ENCODE peak calls at places on chromosomes 12 and 14, in nine cellular contexts. One of them, this sample, is unnamed.

GRCh38 chr12:132373967-132374820 is 44.8 kb upstream of the GALNT9 start:
- DNase-seq in endodermal cell: no peak
- DNase-seq in HepG2: no peak
- DNase-seq in PC-3: no peak
- DNase-seq in tibial artery: no peak
- DNase-seq in IMR-90: no peak
- DNase-seq in left ventricle myocardium inferior: peak; percentile 9
- DNase-seq in tibial nerve: no peak
- DNase-seq in SK-N-SH: no peak
- DNase-seq in this sample: no peak

GRCh38 chr12:15830538-15830937 is 41.4 kb upstream of the EPS8 start:
- DNase-seq in endodermal cell: no peak
- DNase-seq in HepG2: no peak
- DNase-seq in PC-3: no peak
- DNase-seq in tibial artery: no peak
- DNase-seq in IMR-90: peak; percentile 82
- DNase-seq in left ventricle myocardium inferior: no peak
- DNase-seq in tibial nerve: no peak
- DNase-seq in SK-N-SH: no peak
- DNase-seq in this sample: no peak

GRCh38 chr14:100638211-100638855 is 51.1 kb upstream of the BEGAIN start:
- DNase-seq in endodermal cell: no peak
- DNase-seq in HepG2: no peak
- DNase-seq in PC-3: no peak
- DNase-seq in tibial artery: no peak
- DNase-seq in IMR-90: no peak
- DNase-seq in left ventricle myocardium inferior: no peak
- DNase-seq in tibial nerve: no peak
- DNase-seq in SK-N-SH: no peak
- DNase-seq in this sample: no peak

GRCh38 chr12:52245962-52246577 is 13.0 kb downstream of the KRT7 start:
- DNase-seq in endodermal cell: no peak
- DNase-seq in HepG2: no peak
- DNase-seq in PC-3: peak; percentile 26
- DNase-seq in tibial artery: no peak
- DNase-seq in IMR-90: no peak
- DNase-seq in left ventricle myocardium inferior: no peak
- DNase-seq in tibial nerve: no peak
- DNase-seq in SK-N-SH: no peak
- DNase-seq in this sample: no peak

GRCh38 chr12:50635356-50635755 is 128.5 kb upstream of the ATF1 start:
- DNase-seq in endodermal cell: no peak
- DNase-seq in HepG2: no peak
- DNase-seq in PC-3: no peak
- DNase-seq in tibial artery: no peak
- DNase-seq in IMR-90: no peak
- DNase-seq in left ventricle myocardium inferior: peak; percentile 42
- DNase-seq in tibial nerve: no peak
- DNase-seq in SK-N-SH: no peak
- DNase-seq in this sample: no peak

GRCh38 chr12:54262403-54262925 is 17.5 kb downstream of the CBX5 start:
- DNase-seq in endodermal cell: no peak
- DNase-seq in HepG2: no peak
- DNase-seq in PC-3: no peak
- DNase-seq in tibial artery: no peak
- DNase-seq in IMR-90: peak; percentile 61
- DNase-seq in left ventricle myocardium inferior: no peak
- DNase-seq in tibial nerve: no peak
- DNase-seq in SK-N-SH: no peak
- DNase-seq in this sample: no peak

GRCh38 chr12:95204141-95204866 is 13.0 kb downstream of the FGD6 start:
- DNase-seq in endodermal cell: peak; percentile 90
- DNase-seq in HepG2: no peak
- DNase-seq in PC-3: peak; percentile 97
- DNase-seq in tibial artery: no peak
- DNase-seq in IMR-90: peak; percentile 95
- DNase-seq in left ventricle myocardium inferior: no peak
- DNase-seq in tibial nerve: peak; percentile 38
- DNase-seq in SK-N-SH: no peak
- DNase-seq in this sample: peak; percentile 100

GRCh38 chr12:30996752-30997151 is 70.2 kb downstream of the TSPAN11 start:
- DNase-seq in endodermal cell: no peak
- DNase-seq in HepG2: no peak
- DNase-seq in PC-3: no peak
- DNase-seq in tibial artery: no peak
- DNase-seq in IMR-90: no peak
- DNase-seq in left ventricle myocardium inferior: no peak
- DNase-seq in tibial nerve: no peak
- DNase-seq in SK-N-SH: no peak
- DNase-seq in this sample: no peak

GRCh38 chr14:77100961-77101360 is 2.9 kb downstream of the CIPC start:
- DNase-seq in endodermal cell: no peak
- DNase-seq in HepG2: no peak
- DNase-seq in PC-3: no peak
- DNase-seq in tibial artery: no peak
- DNase-seq in IMR-90: peak; percentile 27
- DNase-seq in left ventricle myocardium inferior: no peak
- DNase-seq in tibial nerve: no peak
- DNase-seq in SK-N-SH: no peak
- DNase-seq in this sample: no peak

GRCh38 chr12:4288296-4289019 is 14.9 kb downstream of the CCND2 start:
- DNase-seq in endodermal cell: peak; percentile 48
- DNase-seq in HepG2: no peak
- DNase-seq in PC-3: no peak
- DNase-seq in tibial artery: no peak
- DNase-seq in IMR-90: no peak
- DNase-seq in left ventricle myocardium inferior: no peak
- DNase-seq in tibial nerve: no peak
- DNase-seq in SK-N-SH: no peak
- DNase-seq in this sample: no peak

GRCh38 chr12:98814254-98814653 is 169.2 kb downstream of the APAF1 start:
- DNase-seq in endodermal cell: no peak
- DNase-seq in HepG2: no peak
- DNase-seq in PC-3: peak; percentile 53
- DNase-seq in tibial artery: no peak
- DNase-seq in IMR-90: no peak
- DNase-seq in left ventricle myocardium inferior: no peak
- DNase-seq in tibial nerve: no peak
- DNase-seq in SK-N-SH: no peak
- DNase-seq in this sample: no peak

GRCh38 chr12:109461846-109462766 is 15.0 kb downstream of the KCTD10 start:
- DNase-seq in endodermal cell: peak; percentile 64
- DNase-seq in HepG2: peak; percentile 43
- DNase-seq in PC-3: peak; percentile 94
- DNase-seq in tibial artery: peak; percentile 93
- DNase-seq in IMR-90: peak; percentile 95
- DNase-seq in left ventricle myocardium inferior: peak; percentile 90
- DNase-seq in tibial nerve: peak; percentile 89
- DNase-seq in SK-N-SH: peak; percentile 78
- DNase-seq in this sample: peak; percentile 55

DNA sequence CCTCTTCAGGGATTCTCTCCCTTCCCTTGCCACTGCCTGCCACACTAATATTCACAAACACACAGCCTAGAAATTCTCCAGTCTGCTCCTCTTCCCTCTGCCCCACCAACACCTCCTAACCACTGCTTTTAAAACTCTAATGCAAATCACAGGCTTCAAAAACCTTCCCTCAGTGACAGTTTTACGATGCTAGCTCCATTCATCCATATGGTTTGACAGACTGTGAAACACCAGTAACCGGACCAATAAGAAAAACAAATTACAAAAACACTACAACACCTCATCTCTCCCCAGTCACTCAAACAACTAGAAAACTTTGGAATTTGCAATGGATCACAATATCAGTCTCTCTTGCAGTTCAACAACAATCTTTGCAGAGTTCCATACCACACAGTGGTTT is 5.7 kb downstream of the DPF3 start:
- DNase-seq in endodermal cell: no peak
- DNase-seq in HepG2: no peak
- DNase-seq in PC-3: no peak
- DNase-seq in tibial artery: no peak
- DNase-seq in IMR-90: no peak
- DNase-seq in left ventricle myocardium inferior: no peak
- DNase-seq in tibial nerve: no peak
- DNase-seq in SK-N-SH: no peak
- DNase-seq in this sample: no peak
- H3K4me1 ChIP-seq in endodermal cell: no peaks in the 10 kb centered on the region
- H3K4me1 ChIP-seq in HepG2: peaks cover 14% of the 10 kb centered on the region
- H3K4me1 ChIP-seq in PC-3: peaks cover 32% of the 10 kb centered on the region
- H3K4me1 ChIP-seq in tibial artery: peaks cover 6% of the 10 kb centered on the region
- H3K4me1 ChIP-seq in IMR-90: peaks cover 22% of the 10 kb centered on the region
- H3K4me1 ChIP-seq in left ventricle myocardium inferior: peaks cover 68% of the 10 kb centered on the region
- H3K4me1 ChIP-seq in tibial nerve: peaks cover 10% of the 10 kb centered on the region
- H3K4me1 ChIP-seq in SK-N-SH: peaks cover 17% of the 10 kb centered on the region
- H3K4me1 ChIP-seq in this sample: no peaks in the 10 kb centered on the region

DNA sequence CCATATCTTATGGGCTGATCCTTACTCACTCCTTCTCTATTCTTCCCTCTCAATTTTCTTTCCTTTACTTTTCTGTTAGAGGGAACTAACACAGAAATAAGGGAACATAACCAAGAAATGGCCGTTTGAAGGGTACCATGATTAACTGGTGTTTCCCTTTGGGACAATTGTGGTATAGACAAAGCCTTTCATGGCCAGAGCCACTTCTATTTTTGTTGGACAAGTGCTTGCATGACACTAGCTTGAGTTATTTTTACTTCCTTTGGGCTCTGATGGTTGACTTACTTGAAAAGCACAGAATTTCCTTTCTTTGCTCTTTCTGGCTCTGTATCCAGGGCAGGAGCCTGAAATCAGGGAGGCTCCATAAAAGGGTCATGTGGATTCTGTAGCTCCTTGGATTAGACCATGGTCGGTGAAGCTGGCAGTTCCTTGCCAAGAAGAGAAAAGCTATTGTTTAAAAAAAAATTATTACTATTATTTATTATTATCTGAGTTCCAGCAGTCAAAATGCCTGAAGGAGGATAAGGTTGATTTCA is 130.6 kb downstream of the KTN1 start:
- DNase-seq in endodermal cell: no peak
- DNase-seq in HepG2: no peak
- DNase-seq in PC-3: no peak
- DNase-seq in tibial artery: no peak
- DNase-seq in IMR-90: no peak
- DNase-seq in left ventricle myocardium inferior: no peak
- DNase-seq in tibial nerve: no peak
- DNase-seq in SK-N-SH: no peak
- DNase-seq in this sample: no peak
- TF ChIP-seq CTCF in endodermal cell: no peak
- TF ChIP-seq CTCF in HepG2: no peak
- TF ChIP-seq CTCF in PC-3: no peak
- TF ChIP-seq CTCF in tibial artery: no peak
- TF ChIP-seq CTCF in IMR-90: no peak
- TF ChIP-seq CTCF in left ventricle myocardium inferior: no peak
- TF ChIP-seq CTCF in tibial nerve: no peak
- TF ChIP-seq CTCF in SK-N-SH: no peak
- TF ChIP-seq CTCF in this sample: no peak

GRCh38 chr14:102215071-102215470 is 75.4 kb downstream of the WDR20 start:
- DNase-seq in endodermal cell: no peak
- DNase-seq in HepG2: no peak
- DNase-seq in PC-3: peak; percentile 82
- DNase-seq in tibial artery: no peak
- DNase-seq in IMR-90: peak; percentile 84
- DNase-seq in left ventricle myocardium inferior: no peak
- DNase-seq in tibial nerve: peak; percentile 20
- DNase-seq in SK-N-SH: no peak
- DNase-seq in this sample: no peak

GRCh38 chr14:102217399-102217798 is 77.7 kb downstream of the WDR20 start:
- DNase-seq in endodermal cell: no peak
- DNase-seq in HepG2: no peak
- DNase-seq in PC-3: no peak
- DNase-seq in tibial artery: no peak
- DNase-seq in IMR-90: no peak
- DNase-seq in left ventricle myocardium inferior: no peak
- DNase-seq in tibial nerve: no peak
- DNase-seq in SK-N-SH: no peak
- DNase-seq in this sample: no peak

GRCh38 chr14:102213470-102213869 is 73.8 kb downstream of the WDR20 start:
- DNase-seq in endodermal cell: no peak
- DNase-seq in HepG2: no peak
- DNase-seq in PC-3: no peak
- DNase-seq in tibial artery: peak; percentile 25
- DNase-seq in IMR-90: no peak
- DNase-seq in left ventricle myocardium inferior: no peak
- DNase-seq in tibial nerve: no peak
- DNase-seq in SK-N-SH: no peak
- DNase-seq in this sample: no peak

GRCh38 chr14:102213984-102214658 is 74.4 kb downstream of the WDR20 start:
- DNase-seq in endodermal cell: peak; percentile 41
- DNase-seq in HepG2: no peak
- DNase-seq in PC-3: peak; percentile 38
- DNase-seq in tibial artery: peak; percentile 52
- DNase-seq in IMR-90: no peak
- DNase-seq in left ventricle myocardium inferior: no peak
- DNase-seq in tibial nerve: no peak
- DNase-seq in SK-N-SH: no peak
- DNase-seq in this sample: no peak

GRCh38 chr14:102215522-102216250 is 76.0 kb downstream of the WDR20 start:
- DNase-seq in endodermal cell: no peak
- DNase-seq in HepG2: no peak
- DNase-seq in PC-3: peak; percentile 61
- DNase-seq in tibial artery: no peak
- DNase-seq in IMR-90: peak; percentile 31
- DNase-seq in left ventricle myocardium inferior: peak; percentile 51
- DNase-seq in tibial nerve: no peak
- DNase-seq in SK-N-SH: no peak
- DNase-seq in this sample: no peak
- H3K27ac ChIP-seq in endodermal cell: peak overlapping the region; percentile 88
- H3K27ac ChIP-seq in HepG2: no peak overlapping the region
- H3K27ac ChIP-seq in PC-3: peak overlapping the region; percentile 78
- H3K27ac ChIP-seq in tibial artery: no peak overlapping the region
- H3K27ac ChIP-seq in IMR-90: no peak overlapping the region
- H3K27ac ChIP-seq in left ventricle myocardium inferior: peak overlapping the region; percentile 82
- H3K27ac ChIP-seq in tibial nerve: peak overlapping the region; percentile 36
- H3K27ac ChIP-seq in SK-N-SH: no peak overlapping the region
- H3K27ac ChIP-seq in this sample: no peak overlapping the region

GRCh38 chr14:54781936-54782802 is 120.5 kb downstream of the GCH1 start:
- DNase-seq in endodermal cell: no peak
- DNase-seq in HepG2: no peak
- DNase-seq in PC-3: no peak
- DNase-seq in tibial artery: no peak
- DNase-seq in IMR-90: no peak
- DNase-seq in left ventricle myocardium inferior: no peak
- DNase-seq in tibial nerve: no peak
- DNase-seq in SK-N-SH: no peak
- DNase-seq in this sample: no peak

GRCh38 chr14:54782803-54783659 is 119.6 kb downstream of the GCH1 start:
- DNase-seq in endodermal cell: peak; percentile 85
- DNase-seq in HepG2: peak; percentile 11
- DNase-seq in PC-3: no peak
- DNase-seq in tibial artery: no peak
- DNase-seq in IMR-90: no peak
- DNase-seq in left ventricle myocardium inferior: no peak
- DNase-seq in tibial nerve: no peak
- DNase-seq in SK-N-SH: no peak
- DNase-seq in this sample: no peak

GRCh38 chr14:54778618-54779017 is 124.0 kb downstream of the GCH1 start:
- DNase-seq in endodermal cell: no peak
- DNase-seq in HepG2: no peak
- DNase-seq in PC-3: no peak
- DNase-seq in tibial artery: no peak
- DNase-seq in IMR-90: no peak
- DNase-seq in left ventricle myocardium inferior: peak; percentile 48
- DNase-seq in tibial nerve: no peak
- DNase-seq in SK-N-SH: no peak
- DNase-seq in this sample: no peak

GRCh38 chr14:54783660-54784015 is 119.0 kb downstream of the GCH1 start:
- DNase-seq in endodermal cell: no peak
- DNase-seq in HepG2: no peak
- DNase-seq in PC-3: no peak
- DNase-seq in tibial artery: peak; percentile 45
- DNase-seq in IMR-90: no peak
- DNase-seq in left ventricle myocardium inferior: no peak
- DNase-seq in tibial nerve: no peak
- DNase-seq in SK-N-SH: no peak
- DNase-seq in this sample: no peak

GRCh38 chr14:54781080-54781479 is 121.5 kb downstream of the GCH1 start:
- DNase-seq in endodermal cell: no peak
- DNase-seq in HepG2: no peak
- DNase-seq in PC-3: no peak
- DNase-seq in tibial artery: no peak
- DNase-seq in IMR-90: no peak
- DNase-seq in left ventricle myocardium inferior: no peak
- DNase-seq in tibial nerve: no peak
- DNase-seq in SK-N-SH: no peak
- DNase-seq in this sample: no peak
- H3K4me1 ChIP-seq in endodermal cell: no peaks in the 10 kb centered on the region
- H3K4me1 ChIP-seq in HepG2: peaks cover 7% of the 10 kb centered on the region
- H3K4me1 ChIP-seq in PC-3: no peaks in the 10 kb centered on the region
- H3K4me1 ChIP-seq in tibial artery: peaks cover 20% of the 10 kb centered on the region
- H3K4me1 ChIP-seq in IMR-90: peaks cover 27% of the 10 kb centered on the region
- H3K4me1 ChIP-seq in left ventricle myocardium inferior: peaks cover 64% of the 10 kb centered on the region
- H3K4me1 ChIP-seq in tibial nerve: peaks cover 2% of the 10 kb centered on the region
- H3K4me1 ChIP-seq in SK-N-SH: peaks cover 32% of the 10 kb centered on the region
- H3K4me1 ChIP-seq in this sample: peaks cover 4% of the 10 kb centered on the region

This sample was measured in foreskin keratinocyte.